ENCODE peak calls at places on chromosome 9, in five cellular contexts. One of them, this sample, is unnamed.

GRCh38 chr9:129287595-129288305 is 109.7 kb upstream of the IER5L start:
- DNase-seq in IMR-90: no peak
- DNase-seq in cardiac fibroblast: no peak
- DNase-seq in endothelial cell of umbilical vein: no peak
- DNase-seq in endodermal cell: peak
- DNase-seq in this sample: no peak

GRCh38 chr9:81896067-81896466 is 32.2 kb upstream of the SPATA31D4 start:
- DNase-seq in cardiac fibroblast: no peak
- DNase-seq in IMR-90: no peak
- DNase-seq in endodermal cell: no peak
- DNase-seq in endothelial cell of umbilical vein: no peak
- DNase-seq in this sample: no peak

GRCh38 chr9:8880031-8880430 is 1080.5 kb upstream of the DMAC1 start:
- DNase-seq in endodermal cell: no peak
- DNase-seq in IMR-90: no peak
- DNase-seq in cardiac fibroblast: no peak
- DNase-seq in endothelial cell of umbilical vein: no peak
- DNase-seq in this sample: no peak

GRCh38 chr9:114344188-114344566 is 14.5 kb downstream of the ORM2 start:
- DNase-seq in endodermal cell: no peak
- DNase-seq in endothelial cell of umbilical vein: no peak
- DNase-seq in cardiac fibroblast: no peak
- DNase-seq in IMR-90: no peak
- DNase-seq in this sample: no peak

GRCh38 chr9:134885647-134886412 is 5.2 kb downstream of the FCN2 start:
- DNase-seq in cardiac fibroblast: no peak
- DNase-seq in endothelial cell of umbilical vein: no peak
- DNase-seq in IMR-90: no peak
- DNase-seq in endodermal cell: no peak
- DNase-seq in this sample: no peak

GRCh38 chr9:127608104-127608966 is 3.7 kb upstream of the STXBP1 start:
- DNase-seq in cardiac fibroblast: peak
- DNase-seq in endothelial cell of umbilical vein: peak
- DNase-seq in IMR-90: peak
- DNase-seq in endodermal cell: peak
- DNase-seq in this sample: no peak

GRCh38 chr9:77848897-77849296 is 182.7 kb downstream of the GNAQ start:
- DNase-seq in IMR-90: peak
- DNase-seq in cardiac fibroblast: peak
- DNase-seq in endodermal cell: no peak
- DNase-seq in endothelial cell of umbilical vein: peak
- DNase-seq in this sample: peak

GRCh38 chr9:79014929-79015699 is 556.7 kb upstream of the TLE4 start:
- DNase-seq in endodermal cell: no peak
- DNase-seq in endothelial cell of umbilical vein: peak
- DNase-seq in cardiac fibroblast: no peak
- DNase-seq in IMR-90: no peak
- DNase-seq in this sample: peak

GRCh38 chr9:79224672-79225433 is 346.9 kb upstream of the TLE4 start:
- DNase-seq in endothelial cell of umbilical vein: no peak
- DNase-seq in IMR-90: peak
- DNase-seq in endodermal cell: no peak
- DNase-seq in cardiac fibroblast: peak
- DNase-seq in this sample: peak

GRCh38 chr9:113511856-113512761 is 48.6 kb downstream of the RGS3 start:
- DNase-seq in endodermal cell: no peak
- DNase-seq in cardiac fibroblast: peak
- DNase-seq in endothelial cell of umbilical vein: no peak
- DNase-seq in IMR-90: peak
- DNase-seq in this sample: peak

GRCh38 chr9:123105490-123105889 is 72.0 kb downstream of the GPR21 start:
- DNase-seq in IMR-90: no peak
- DNase-seq in endothelial cell of umbilical vein: no peak
- DNase-seq in endodermal cell: no peak
- DNase-seq in cardiac fibroblast: no peak
- DNase-seq in this sample: no peak

GRCh38 chr9:35560625-35561337 is 44.3 kb upstream of the TESK1 start:
- DNase-seq in endodermal cell: no peak
- DNase-seq in cardiac fibroblast: no peak
- DNase-seq in IMR-90: no peak
- DNase-seq in endothelial cell of umbilical vein: no peak
- DNase-seq in this sample: no peak

GRCh38 chr9:83472764-83473163 is 65.4 kb downstream of the FRMD3 start:
- DNase-seq in endothelial cell of umbilical vein: no peak
- DNase-seq in endodermal cell: no peak
- DNase-seq in cardiac fibroblast: peak
- DNase-seq in IMR-90: no peak
- DNase-seq in this sample: no peak

GRCh38 chr9:96497117-96497399 is 47.1 kb downstream of the HABP4 start:
- DNase-seq in endothelial cell of umbilical vein: no peak
- DNase-seq in IMR-90: no peak
- DNase-seq in cardiac fibroblast: no peak
- DNase-seq in endodermal cell: no peak
- DNase-seq in this sample: no peak

GRCh38 chr9:125189011-125189360 is 617 bp downstream of the PPP6C start:
- DNase-seq in cardiac fibroblast: peak
- DNase-seq in IMR-90: no peak
- DNase-seq in endodermal cell: peak
- DNase-seq in endothelial cell of umbilical vein: peak
- DNase-seq in this sample: no peak

GRCh38 chr9:133991964-133992779 is at the start of gene VAV2:
- DNase-seq in endodermal cell: peak
- DNase-seq in endothelial cell of umbilical vein: peak
- DNase-seq in IMR-90: peak
- DNase-seq in cardiac fibroblast: peak
- DNase-seq in this sample: peak

GRCh38 chr9:133737071-133737773 is 930 bp downstream of the SARDH start:
- DNase-seq in endothelial cell of umbilical vein: no peak
- DNase-seq in endodermal cell: no peak
- DNase-seq in cardiac fibroblast: no peak
- DNase-seq in IMR-90: no peak
- DNase-seq in this sample: no peak

GRCh38 chr9:137212520-137212919 is 7.0 kb downstream of the NDOR1 start:
- DNase-seq in IMR-90: no peak
- DNase-seq in endodermal cell: no peak
- DNase-seq in cardiac fibroblast: no peak
- DNase-seq in endothelial cell of umbilical vein: no peak
- DNase-seq in this sample: no peak
- TF ChIP-seq CTCF in IMR-90: no peak
- TF ChIP-seq CTCF in endodermal cell: peak
- TF ChIP-seq CTCF in cardiac fibroblast: no peak
- TF ChIP-seq CTCF in endothelial cell of umbilical vein: no peak
- TF ChIP-seq CTCF in this sample: no peak

GRCh38 chr9:34501889-34502425 is 20.8 kb downstream of the ENHO start:
- DNase-seq in IMR-90: peak
- DNase-seq in endothelial cell of umbilical vein: peak
- DNase-seq in cardiac fibroblast: peak
- DNase-seq in endodermal cell: peak
- DNase-seq in this sample: peak
- TF ChIP-seq CTCF in IMR-90: peak
- TF ChIP-seq CTCF in endothelial cell of umbilical vein: peak
- TF ChIP-seq CTCF in cardiac fibroblast: peak
- TF ChIP-seq CTCF in endodermal cell: peak
- TF ChIP-seq CTCF in this sample: peak

GRCh38 chr9:111649016-111649415 is 12.4 kb upstream of the GNG10 start:
- DNase-seq in cardiac fibroblast: no peak
- DNase-seq in endodermal cell: no peak
- DNase-seq in endothelial cell of umbilical vein: no peak
- DNase-seq in IMR-90: no peak
- DNase-seq in this sample: no peak
- TF ChIP-seq CTCF in cardiac fibroblast: no peak
- TF ChIP-seq CTCF in endodermal cell: no peak
- TF ChIP-seq CTCF in endothelial cell of umbilical vein: no peak
- TF ChIP-seq CTCF in IMR-90: no peak
- TF ChIP-seq CTCF in this sample: no peak

GRCh38 chr9:16044116-16044881 is 491.5 kb downstream of the CCDC171 start:
- DNase-seq in IMR-90: peak
- DNase-seq in endodermal cell: peak
- DNase-seq in cardiac fibroblast: peak
- DNase-seq in endothelial cell of umbilical vein: peak
- DNase-seq in this sample: no peak

GRCh38 chr9:16039988-16040761 is 487.3 kb downstream of the CCDC171 start:
- DNase-seq in endothelial cell of umbilical vein: no peak
- DNase-seq in IMR-90: peak
- DNase-seq in endodermal cell: peak
- DNase-seq in cardiac fibroblast: no peak
- DNase-seq in this sample: no peak

GRCh38 chr9:16033921-16034320 is 481.1 kb downstream of the CCDC171 start:
- DNase-seq in endodermal cell: no peak
- DNase-seq in IMR-90: no peak
- DNase-seq in endothelial cell of umbilical vein: no peak
- DNase-seq in cardiac fibroblast: no peak
- DNase-seq in this sample: no peak

DNA sequence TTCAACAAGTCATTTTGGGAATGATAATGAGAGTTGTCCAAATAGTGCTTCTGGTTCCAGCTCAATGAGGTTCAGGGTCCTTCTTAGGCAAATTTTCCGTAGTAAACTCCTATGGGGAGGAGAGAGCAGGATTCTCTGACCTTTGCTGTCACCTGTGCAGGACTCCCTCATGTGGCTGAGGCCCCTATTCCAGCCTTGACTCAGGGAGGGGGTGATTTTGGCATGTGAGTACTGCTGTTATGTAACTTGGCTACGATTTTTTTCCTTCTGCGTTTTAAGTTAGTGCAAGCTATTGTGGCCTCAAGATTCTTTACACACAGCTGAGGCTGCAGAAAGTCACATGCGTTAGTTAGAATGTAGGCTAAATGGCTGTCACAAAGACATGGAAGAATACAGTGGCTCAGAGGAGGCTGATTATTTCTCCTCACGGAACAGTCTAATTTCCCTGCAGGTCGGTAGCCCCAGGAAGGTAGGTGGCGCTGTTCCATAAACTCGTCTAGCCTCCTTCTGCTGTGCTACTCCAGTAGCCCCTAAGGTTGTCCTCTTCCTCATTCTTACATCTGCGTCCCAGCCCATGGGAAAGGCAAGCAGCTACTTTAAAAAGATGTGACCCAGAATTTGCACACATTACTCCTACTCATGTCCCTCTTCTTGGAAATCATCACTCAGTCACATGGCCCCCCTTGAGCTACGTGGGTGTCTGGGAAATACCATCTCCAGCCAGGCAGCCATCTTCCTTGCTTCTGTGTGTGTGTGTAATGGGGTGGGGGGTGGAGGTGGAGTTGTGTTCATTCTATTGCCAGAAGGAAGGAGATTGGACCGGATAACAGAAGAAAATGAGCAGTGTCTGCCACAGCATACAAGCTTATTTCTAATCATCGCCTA is 486.5 kb downstream of the CCDC171 start:
- DNase-seq in cardiac fibroblast: no peak
- DNase-seq in endothelial cell of umbilical vein: peak
- DNase-seq in IMR-90: peak
- DNase-seq in endodermal cell: peak
- DNase-seq in this sample: no peak
- TF ChIP-seq CTCF in cardiac fibroblast: no peak
- TF ChIP-seq CTCF in endothelial cell of umbilical vein: peak
- TF ChIP-seq CTCF in IMR-90: peak
- TF ChIP-seq CTCF in endodermal cell: peak
- TF ChIP-seq CTCF in this sample: peak

DNA sequence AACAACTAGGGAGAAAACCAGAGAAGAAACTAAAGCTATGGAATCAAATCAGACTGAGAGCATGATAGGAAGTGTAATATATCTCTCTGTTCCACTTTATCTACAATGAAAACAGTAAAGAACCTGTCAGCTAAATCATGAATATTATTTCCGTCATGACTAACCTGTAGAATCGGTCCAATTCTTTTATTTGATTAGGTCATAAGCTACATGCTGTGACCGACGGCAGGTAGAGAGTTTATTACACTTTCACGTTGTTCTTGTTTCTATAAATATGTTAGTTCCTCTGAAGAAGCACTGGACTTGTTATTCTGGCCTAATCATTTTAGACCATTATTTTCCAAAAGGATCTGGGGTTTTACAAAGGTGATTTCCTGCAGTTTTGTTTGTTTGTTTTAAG is 91.1 kb downstream of the DMRTA1 start:
- DNase-seq in IMR-90: no peak
- DNase-seq in cardiac fibroblast: no peak
- DNase-seq in endothelial cell of umbilical vein: no peak
- DNase-seq in endodermal cell: no peak
- DNase-seq in this sample: no peak
- TF ChIP-seq CTCF in IMR-90: no peak
- TF ChIP-seq CTCF in cardiac fibroblast: no peak
- TF ChIP-seq CTCF in endothelial cell of umbilical vein: no peak
- TF ChIP-seq CTCF in endodermal cell: no peak
- TF ChIP-seq CTCF in this sample: no peak

GRCh38 chr9:86859056-86859455 is 88.2 kb downstream of the GAS1 start:
- DNase-seq in cardiac fibroblast: no peak
- DNase-seq in IMR-90: no peak
- DNase-seq in endothelial cell of umbilical vein: no peak
- DNase-seq in endodermal cell: no peak
- DNase-seq in this sample: no peak
- TF ChIP-seq CTCF in cardiac fibroblast: no peak
- TF ChIP-seq CTCF in IMR-90: no peak
- TF ChIP-seq CTCF in endothelial cell of umbilical vein: no peak
- TF ChIP-seq CTCF in endodermal cell: no peak
- TF ChIP-seq CTCF in this sample: no peak

DNA sequence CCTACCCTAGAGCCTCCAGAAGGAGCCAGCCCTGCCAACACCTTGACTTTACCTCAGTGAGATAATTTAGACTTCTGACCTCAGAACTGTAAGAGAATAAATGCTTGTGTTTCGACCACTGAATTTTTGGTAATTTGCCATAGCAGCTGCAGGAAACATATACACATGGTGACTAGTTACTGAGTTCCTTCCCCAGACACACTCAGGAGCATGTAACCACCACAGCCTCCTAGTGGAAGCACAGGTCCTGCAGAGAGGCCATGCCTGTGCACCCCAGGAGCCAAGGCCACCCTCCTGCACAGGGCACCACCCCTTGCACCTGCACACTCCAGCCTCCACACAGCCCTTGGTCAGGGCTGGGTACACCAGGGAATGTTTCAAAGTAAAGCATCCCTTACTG is 7.6 kb upstream of the CAMSAP1 start:
- DNase-seq in IMR-90: peak
- DNase-seq in endodermal cell: no peak
- DNase-seq in endothelial cell of umbilical vein: no peak
- DNase-seq in cardiac fibroblast: peak
- DNase-seq in this sample: peak
- TF ChIP-seq CTCF in IMR-90: peak
- TF ChIP-seq CTCF in endodermal cell: no peak
- TF ChIP-seq CTCF in endothelial cell of umbilical vein: no peak
- TF ChIP-seq CTCF in cardiac fibroblast: no peak
- TF ChIP-seq CTCF in this sample: no peak

GRCh38 chr9:116632990-116633441 is 54.1 kb upstream of the TRIM32 start:
- DNase-seq in endothelial cell of umbilical vein: no peak
- DNase-seq in cardiac fibroblast: peak
- DNase-seq in endodermal cell: no peak
- DNase-seq in IMR-90: peak
- DNase-seq in this sample: peak

GRCh38 chr9:116626762-116627161 is 60.3 kb upstream of the TRIM32 start:
- DNase-seq in IMR-90: no peak
- DNase-seq in endodermal cell: no peak
- DNase-seq in cardiac fibroblast: no peak
- DNase-seq in endothelial cell of umbilical vein: no peak
- DNase-seq in this sample: no peak

GRCh38 chr9:116629700-116630099 is 57.4 kb upstream of the TRIM32 start:
- DNase-seq in endodermal cell: no peak
- DNase-seq in endothelial cell of umbilical vein: no peak
- DNase-seq in IMR-90: no peak
- DNase-seq in cardiac fibroblast: no peak
- DNase-seq in this sample: no peak

GRCh38 chr9:116628706-116629105 is 58.4 kb upstream of the TRIM32 start:
- DNase-seq in endothelial cell of umbilical vein: no peak
- DNase-seq in cardiac fibroblast: peak
- DNase-seq in endodermal cell: no peak
- DNase-seq in IMR-90: no peak
- DNase-seq in this sample: no peak

GRCh38 chr9:116627433-116627832 is 59.7 kb upstream of the TRIM32 start:
- DNase-seq in endothelial cell of umbilical vein: no peak
- DNase-seq in IMR-90: no peak
- DNase-seq in cardiac fibroblast: no peak
- DNase-seq in endodermal cell: no peak
- DNase-seq in this sample: no peak
- TF ChIP-seq CTCF in endothelial cell of umbilical vein: no peak
- TF ChIP-seq CTCF in IMR-90: no peak
- TF ChIP-seq CTCF in cardiac fibroblast: no peak
- TF ChIP-seq CTCF in endodermal cell: no peak
- TF ChIP-seq CTCF in this sample: no peak

This sample was measured in AG10803.